ENCODE peak calls at places on chromosome 12, in six cellular contexts. L, T, J, A, M and P are unnamed samples.

GRCh38 chr12:6724409-6724797 is 557 bp downstream of the COPS7A start:
- DNase-seq in L (no peak), M (peak; percentile 60), T (peak; percentile 19), A (no peak), J (peak; percentile 44), P (no peak)

GRCh38 chr12:68259318-68259940 is 6.0 kb upstream of the IL22 start:
- DNase-seq in A (no peak), J (peak; percentile 95), L (no peak), T (no peak), M (no peak), P (no peak)

GRCh38 chr12:14849664-14850063 is 6.3 kb upstream of the ART4 start:
- DNase-seq in A (no peak), T (no peak), L (no peak), J (peak; percentile 62), M (no peak), P (no peak)

GRCh38 chr12:71195338-71195896 is 37.6 kb upstream of the TSPAN8 start:
- DNase-seq in M (no peak), T (no peak), A (no peak), L (no peak), J (no peak), P (no peak)

GRCh38 chr12:68432622-68433021 is 100.5 kb upstream of the MDM1 start:
- DNase-seq in L (no peak), M (no peak), T (no peak), A (no peak), J (no peak), P (no peak)

GRCh38 chr12:3604750-3605638 is 114.0 kb downstream of the PRMT8 start:
- DNase-seq in L (no peak), M (no peak), J (peak; percentile 28), A (no peak), T (no peak), P (no peak)

GRCh38 chr12:117641885-117642284 is 280.5 kb upstream of the NOS1 start:
- DNase-seq in A (no peak), T (no peak), M (no peak), L (no peak), J (no peak), P (no peak)

GRCh38 chr12:110316861-110317260 is 35.8 kb downstream of the ATP2A2 start:
- DNase-seq in M (no peak), T (no peak), L (no peak), A (peak; percentile 15), J (peak; percentile 61), P (no peak)

GRCh38 chr12:108193922-108194321 is 64.8 kb downstream of the WSCD2 start:
- DNase-seq in T (peak; percentile 11), L (peak; percentile 21), M (no peak), J (no peak), A (no peak), P (no peak)

GRCh38 chr12:96063046-96063445 is 27.7 kb upstream of the LTA4H start:
- DNase-seq in T (no peak), A (no peak), M (no peak), L (no peak), J (peak; percentile 23), P (no peak)

GRCh38 chr12:66030217-66030781 is 100.3 kb downstream of the LLPH start:
- DNase-seq in J (no peak), T (no peak), M (no peak), A (no peak), L (no peak), P (no peak)

GRCh38 chr12:61272441-61272840 is 987.8 kb upstream of the USP15 start:
- DNase-seq in J (peak; percentile 19), A (no peak), T (no peak), M (no peak), L (no peak), P (no peak)

GRCh38 chr12:108542320-108542719 is 18.7 kb downstream of the SART3 start:
- DNase-seq in A (no peak), M (no peak), T (no peak), L (no peak), J (no peak), P (no peak)

GRCh38 chr12:24109381-24110039 is 160.0 kb upstream of the SOX5 start:
- DNase-seq in A (no peak), T (peak; percentile 2), J (no peak), M (no peak), L (peak; percentile 43), P (no peak)

GRCh38 chr12:87217486-87217885 is 811.7 kb downstream of the C12orf50 start:
- DNase-seq in L (no peak), T (no peak), J (no peak), A (no peak), M (no peak), P (no peak)

GRCh38 chr12:124452576-124453391 is 114.6 kb downstream of the NCOR2 start:
- DNase-seq in A (no peak), J (no peak), T (no peak), L (no peak), M (no peak), P (no peak)

GRCh38 chr12:48336564-48336963 is 14.2 kb downstream of the ZNF641 start:
- DNase-seq in T (no peak), A (no peak), J (no peak), M (no peak), L (no peak), P (no peak)

GRCh38 chr12:80648866-80649265 is 58.6 kb upstream of the MYF6 start:
- DNase-seq in L (no peak), A (no peak), J (peak; percentile 58), T (no peak), M (no peak), P (no peak)

GRCh38 chr12:72974954-72975555 is 702.9 kb downstream of the TRHDE start:
- DNase-seq in A (no peak), J (no peak), M (no peak), T (no peak), L (no peak), P (no peak)

GRCh38 chr12:118455327-118455726 is 79.0 kb downstream of the SUDS3 start:
- DNase-seq in M (no peak), J (peak; percentile 39), A (no peak), T (no peak), L (no peak), P (no peak)

GRCh38 chr12:90017316-90017715 is 308.7 kb upstream of the ATP2B1 start:
- DNase-seq in A (no peak), M (no peak), L (no peak), T (no peak), J (no peak), P (no peak)

GRCh38 chr12:13390381-13390856 is 193.9 kb downstream of the EMP1 start:
- DNase-seq in M (no peak), J (peak; percentile 56), A (no peak), T (no peak), L (no peak), P (peak; percentile 97)

GRCh38 chr12:94263905-94264655 is 115.7 kb downstream of the PLXNC1 start:
- DNase-seq in T (no peak), A (no peak), L (no peak), M (no peak), J (no peak), P (no peak)

GRCh38 chr12:90729741-90730140 is 225.2 kb downstream of the CCER1 start:
- DNase-seq in L (no peak), J (peak; percentile 25), T (no peak), M (no peak), A (no peak), P (no peak)

GRCh38 chr12:89450922-89451321 is 73.7 kb downstream of the GALNT4 start:
- DNase-seq in L (no peak), J (peak; percentile 77), M (no peak), A (no peak), T (no peak), P (no peak)